ENCODE peak calls at places on chromosomes 6 and 20, in six cellular contexts. One of them, this sample, is unnamed.
A peak's percentile ranks its signal among the peaks of the same experiment; 100 is the strongest.

GRCh38 chr6:34200340-34200971 is 36.2 kb upstream of the HMGA1 start:
- DNase-seq in A549: no peak
- DNase-seq in gastrocnemius medialis: no peak
- DNase-seq in upper lobe of left lung: no peak
- DNase-seq in foreskin fibroblast: no peak
- DNase-seq in BE2C: no peak
- DNase-seq in this sample: no peak

GRCh38 chr20:24153101-24154040 is 164.8 kb upstream of the GGTLC1 start:
- DNase-seq in A549: no peak
- DNase-seq in gastrocnemius medialis: no peak
- DNase-seq in upper lobe of left lung: no peak
- DNase-seq in foreskin fibroblast: no peak
- DNase-seq in BE2C: no peak
- DNase-seq in this sample: no peak

GRCh38 chr6:167842457-167842856 is 15.7 kb downstream of the AFDN start:
- DNase-seq in A549: no peak
- DNase-seq in gastrocnemius medialis: no peak
- DNase-seq in upper lobe of left lung: no peak
- DNase-seq in foreskin fibroblast: no peak
- DNase-seq in BE2C: no peak
- DNase-seq in this sample: no peak

GRCh38 chr20:46720019-46720418 is 10.6 kb downstream of the SLC2A10 start:
- DNase-seq in A549: no peak
- DNase-seq in gastrocnemius medialis: no peak
- DNase-seq in upper lobe of left lung: no peak
- DNase-seq in foreskin fibroblast: no peak
- DNase-seq in BE2C: no peak
- DNase-seq in this sample: no peak

GRCh38 chr6:154758125-154758524 is 24.9 kb downstream of the SCAF8 start:
- DNase-seq in A549: no peak
- DNase-seq in gastrocnemius medialis: no peak
- DNase-seq in upper lobe of left lung: no peak
- DNase-seq in foreskin fibroblast: no peak
- DNase-seq in BE2C: no peak
- DNase-seq in this sample: no peak

GRCh38 chr20:31822421-31823330 is 3.5 kb downstream of the MYLK2 start:
- DNase-seq in A549: peak; percentile 79
- DNase-seq in gastrocnemius medialis: peak; percentile 96
- DNase-seq in upper lobe of left lung: peak; percentile 90
- DNase-seq in foreskin fibroblast: peak; percentile 83
- DNase-seq in BE2C: peak; percentile 81
- DNase-seq in this sample: peak; percentile 67

GRCh38 chr6:29474996-29475395 is 12.8 kb downstream of the MAS1L start:
- DNase-seq in A549: no peak
- DNase-seq in gastrocnemius medialis: no peak
- DNase-seq in upper lobe of left lung: no peak
- DNase-seq in foreskin fibroblast: no peak
- DNase-seq in BE2C: no peak
- DNase-seq in this sample: no peak

GRCh38 chr20:19322061-19322985 is 109.9 kb downstream of the SLC24A3 start:
- DNase-seq in A549: no peak
- DNase-seq in gastrocnemius medialis: no peak
- DNase-seq in upper lobe of left lung: no peak
- DNase-seq in foreskin fibroblast: no peak
- DNase-seq in BE2C: no peak
- DNase-seq in this sample: no peak

GRCh38 chr6:133951881-133952814 is 876 bp upstream of the TBPL1 start:
- DNase-seq in A549: peak; percentile 71
- DNase-seq in gastrocnemius medialis: peak; percentile 47
- DNase-seq in upper lobe of left lung: peak; percentile 90
- DNase-seq in foreskin fibroblast: peak; percentile 88
- DNase-seq in BE2C: peak; percentile 75
- DNase-seq in this sample: peak; percentile 48

GRCh38 chr6:118894425-118895240 is 681 bp downstream of the ASF1A start:
- DNase-seq in A549: peak; percentile 5
- DNase-seq in gastrocnemius medialis: peak; percentile 60
- DNase-seq in upper lobe of left lung: peak; percentile 95
- DNase-seq in foreskin fibroblast: peak; percentile 86
- DNase-seq in BE2C: peak; percentile 65
- DNase-seq in this sample: peak; percentile 21

GRCh38 chr6:82179415-82179814 is 68.1 kb downstream of the IBTK start:
- DNase-seq in A549: no peak
- DNase-seq in gastrocnemius medialis: no peak
- DNase-seq in upper lobe of left lung: no peak
- DNase-seq in foreskin fibroblast: peak; percentile 22
- DNase-seq in BE2C: no peak
- DNase-seq in this sample: no peak

GRCh38 chr6:139533573-139534471 is 159.4 kb upstream of the CITED2 start:
- DNase-seq in A549: no peak
- DNase-seq in gastrocnemius medialis: no peak
- DNase-seq in upper lobe of left lung: no peak
- DNase-seq in foreskin fibroblast: peak; percentile 87
- DNase-seq in BE2C: no peak
- DNase-seq in this sample: no peak

GRCh38 chr6:4280721-4281120 is 145.3 kb upstream of the ECI2 start:
- DNase-seq in A549: peak; percentile 47
- DNase-seq in gastrocnemius medialis: no peak
- DNase-seq in upper lobe of left lung: no peak
- DNase-seq in foreskin fibroblast: peak; percentile 49
- DNase-seq in BE2C: no peak
- DNase-seq in this sample: no peak

GRCh38 chr20:44026932-44027685 is 112.5 kb downstream of the TOX2 start:
- DNase-seq in A549: no peak
- DNase-seq in gastrocnemius medialis: no peak
- DNase-seq in upper lobe of left lung: no peak
- DNase-seq in foreskin fibroblast: peak; percentile 69
- DNase-seq in BE2C: no peak
- DNase-seq in this sample: no peak

GRCh38 chr6:47701374-47701773 is 3.0 kb downstream of the ADGRF4 start:
- DNase-seq in A549: no peak
- DNase-seq in gastrocnemius medialis: no peak
- DNase-seq in upper lobe of left lung: no peak
- DNase-seq in foreskin fibroblast: peak; percentile 1
- DNase-seq in BE2C: no peak
- DNase-seq in this sample: no peak

GRCh38 chr20:46699651-46700359 is 9.6 kb upstream of the SLC2A10 start:
- DNase-seq in A549: no peak
- DNase-seq in gastrocnemius medialis: no peak
- DNase-seq in upper lobe of left lung: no peak
- DNase-seq in foreskin fibroblast: peak; percentile 72
- DNase-seq in BE2C: peak; percentile 28
- DNase-seq in this sample: no peak

GRCh38 chr20:43508106-43508505 is 609 bp downstream of the L3MBTL1 start:
- DNase-seq in A549: peak; percentile 21
- DNase-seq in gastrocnemius medialis: no peak
- DNase-seq in upper lobe of left lung: peak; percentile 83
- DNase-seq in foreskin fibroblast: peak; percentile 20
- DNase-seq in BE2C: no peak
- DNase-seq in this sample: no peak

GRCh38 chr6:157989541-157990289 is 8.1 kb downstream of the SYNJ2 start:
- DNase-seq in A549: no peak
- DNase-seq in gastrocnemius medialis: peak; percentile 63
- DNase-seq in upper lobe of left lung: peak; percentile 85
- DNase-seq in foreskin fibroblast: peak; percentile 72
- DNase-seq in BE2C: peak; percentile 85
- DNase-seq in this sample: no peak

GRCh38 chr6:35495258-35496035 is 1.4 kb downstream of the TEAD3 start:
- DNase-seq in A549: no peak
- DNase-seq in gastrocnemius medialis: no peak
- DNase-seq in upper lobe of left lung: no peak
- DNase-seq in foreskin fibroblast: peak; percentile 82
- DNase-seq in BE2C: no peak
- DNase-seq in this sample: no peak

GRCh38 chr6:35496036-35496850 is 636 bp downstream of the TEAD3 start:
- DNase-seq in A549: peak; percentile 43
- DNase-seq in gastrocnemius medialis: no peak
- DNase-seq in upper lobe of left lung: peak; percentile 90
- DNase-seq in foreskin fibroblast: peak; percentile 75
- DNase-seq in BE2C: no peak
- DNase-seq in this sample: no peak

GRCh38 chr6:35498407-35499045 is 1.6 kb upstream of the TEAD3 start:
- DNase-seq in A549: no peak
- DNase-seq in gastrocnemius medialis: no peak
- DNase-seq in upper lobe of left lung: no peak
- DNase-seq in foreskin fibroblast: peak; percentile 52
- DNase-seq in BE2C: no peak
- DNase-seq in this sample: no peak

GRCh38 chr6:35497571-35498406 is 910 bp upstream of the TEAD3 start:
- DNase-seq in A549: peak; percentile 26
- DNase-seq in gastrocnemius medialis: no peak
- DNase-seq in upper lobe of left lung: peak; percentile 91
- DNase-seq in foreskin fibroblast: peak; percentile 99
- DNase-seq in BE2C: no peak
- DNase-seq in this sample: peak; percentile 46

GRCh38 chr6:35496851-35497570 is at the start of gene TEAD3:
- DNase-seq in A549: peak; percentile 63
- DNase-seq in gastrocnemius medialis: no peak
- DNase-seq in upper lobe of left lung: peak; percentile 95
- DNase-seq in foreskin fibroblast: peak; percentile 97
- DNase-seq in BE2C: peak; percentile 61
- DNase-seq in this sample: no peak
- TF ChIP-seq CTCF in A549: peak; percentile 18
- TF ChIP-seq CTCF in gastrocnemius medialis: peak; percentile 14
- TF ChIP-seq CTCF in upper lobe of left lung: no peak
- TF ChIP-seq CTCF in foreskin fibroblast: no peak
- TF ChIP-seq CTCF in BE2C: no peak
- TF ChIP-seq CTCF in this sample: peak; percentile 17

GRCh38 chr6:41934278-41935189 is 7.1 kb downstream of the CCND3 start:
- DNase-seq in A549: no peak
- DNase-seq in gastrocnemius medialis: peak; percentile 52
- DNase-seq in upper lobe of left lung: no peak
- DNase-seq in foreskin fibroblast: peak; percentile 29
- DNase-seq in BE2C: no peak
- DNase-seq in this sample: no peak

GRCh38 chr6:41937472-41937871 is 4.1 kb downstream of the CCND3 start:
- DNase-seq in A549: no peak
- DNase-seq in gastrocnemius medialis: no peak
- DNase-seq in upper lobe of left lung: no peak
- DNase-seq in foreskin fibroblast: no peak
- DNase-seq in BE2C: no peak
- DNase-seq in this sample: no peak

GRCh38 chr6:41936073-41936837 is 5.4 kb downstream of the CCND3 start:
- DNase-seq in A549: peak; percentile 72
- DNase-seq in gastrocnemius medialis: peak; percentile 82
- DNase-seq in upper lobe of left lung: no peak
- DNase-seq in foreskin fibroblast: peak; percentile 95
- DNase-seq in BE2C: peak; percentile 75
- DNase-seq in this sample: no peak

GRCh38 chr6:41935685-41936072 is 5.9 kb downstream of the CCND3 start:
- DNase-seq in A549: no peak
- DNase-seq in gastrocnemius medialis: no peak
- DNase-seq in upper lobe of left lung: peak; percentile 62
- DNase-seq in foreskin fibroblast: no peak
- DNase-seq in BE2C: peak; percentile 32
- DNase-seq in this sample: no peak

DNA sequence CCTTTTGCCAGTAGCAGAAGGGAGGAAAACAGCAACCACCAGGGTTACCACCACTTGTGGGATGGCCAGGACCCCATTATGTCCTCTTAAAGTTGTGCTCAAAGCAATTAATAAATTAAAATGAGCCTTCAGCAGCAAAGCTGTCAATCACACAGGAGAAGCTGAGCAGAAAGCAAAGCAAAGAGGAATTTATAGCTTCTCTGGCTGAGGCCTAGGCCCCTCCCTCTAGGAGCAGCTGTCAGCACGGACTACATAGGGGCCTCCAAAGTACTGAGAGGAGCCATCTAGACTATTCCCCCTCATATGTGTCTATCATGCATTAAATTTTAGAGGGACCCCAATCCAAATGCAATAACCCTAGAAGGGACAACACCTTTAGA is 6.4 kb downstream of the CCND3 start:
- DNase-seq in A549: no peak
- DNase-seq in gastrocnemius medialis: no peak
- DNase-seq in upper lobe of left lung: no peak
- DNase-seq in foreskin fibroblast: no peak
- DNase-seq in BE2C: no peak
- DNase-seq in this sample: no peak
- H3K4me3 ChIP-seq in A549: no peak overlapping the region
- H3K4me3 ChIP-seq in gastrocnemius medialis: no peak overlapping the region
- H3K4me3 ChIP-seq in upper lobe of left lung: no peak overlapping the region
- H3K4me3 ChIP-seq in foreskin fibroblast: no peak overlapping the region
- H3K4me3 ChIP-seq in BE2C: no peak overlapping the region
- H3K4me3 ChIP-seq in this sample: no peak overlapping the region

GRCh38 chr20:40532103-40532502 is 156.9 kb downstream of the MAFB start:
- DNase-seq in A549: no peak
- DNase-seq in gastrocnemius medialis: no peak
- DNase-seq in upper lobe of left lung: no peak
- DNase-seq in foreskin fibroblast: peak; percentile 8
- DNase-seq in BE2C: peak; percentile 35
- DNase-seq in this sample: no peak
- TF ChIP-seq CTCF in A549: peak; percentile 17
- TF ChIP-seq CTCF in gastrocnemius medialis: no peak
- TF ChIP-seq CTCF in upper lobe of left lung: no peak
- TF ChIP-seq CTCF in foreskin fibroblast: no peak
- TF ChIP-seq CTCF in BE2C: peak; percentile 65
- TF ChIP-seq CTCF in this sample: no peak

DNA sequence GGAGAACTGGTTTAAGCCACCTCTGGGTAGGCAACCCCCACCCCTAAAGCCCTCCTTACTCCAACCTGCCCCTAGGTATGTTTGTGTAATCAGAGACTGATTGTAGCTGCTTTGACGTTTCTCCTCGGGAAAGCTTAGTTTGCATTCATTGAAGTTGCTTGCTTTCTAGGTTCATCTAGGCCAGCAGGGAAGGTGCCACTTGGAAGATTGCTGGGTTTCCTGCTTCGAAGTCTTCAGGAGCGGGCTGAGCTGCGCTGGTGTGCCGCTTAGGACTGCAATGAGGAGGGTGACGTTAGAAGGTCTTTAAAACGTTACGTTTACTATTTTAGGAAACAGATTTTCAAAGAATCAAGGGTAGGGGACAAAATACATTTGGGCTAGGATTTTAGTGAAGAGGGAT is 92.8 kb upstream of the PRDM1 start:
- DNase-seq in A549: no peak
- DNase-seq in gastrocnemius medialis: no peak
- DNase-seq in upper lobe of left lung: no peak
- DNase-seq in foreskin fibroblast: no peak
- DNase-seq in BE2C: no peak
- DNase-seq in this sample: no peak
- H3K4me3 ChIP-seq in A549: no peak overlapping the region
- H3K4me3 ChIP-seq in gastrocnemius medialis: no peak overlapping the region
- H3K4me3 ChIP-seq in upper lobe of left lung: no peak overlapping the region
- H3K4me3 ChIP-seq in foreskin fibroblast: peak overlapping the region; percentile 64
- H3K4me3 ChIP-seq in BE2C: no peak overlapping the region
- H3K4me3 ChIP-seq in this sample: peak overlapping the region; percentile 68

GRCh38 chr6:90508753-90509152 is 78.1 kb downstream of the MAP3K7 start:
- DNase-seq in A549: no peak
- DNase-seq in gastrocnemius medialis: no peak
- DNase-seq in upper lobe of left lung: no peak
- DNase-seq in foreskin fibroblast: no peak
- DNase-seq in BE2C: no peak
- DNase-seq in this sample: no peak
- TF ChIP-seq CTCF in A549: no peak
- TF ChIP-seq CTCF in gastrocnemius medialis: no peak
- TF ChIP-seq CTCF in upper lobe of left lung: no peak
- TF ChIP-seq CTCF in foreskin fibroblast: no peak
- TF ChIP-seq CTCF in BE2C: peak; percentile 35
- TF ChIP-seq CTCF in this sample: no peak

This sample was measured in tibial nerve.